ENCODE peak calls at places on chromosomes 3 and 15, in six cellular contexts. One of them, this sample, is unnamed.

GRCh38 chr3:64033033-64033432 is 9.7 kb upstream of the PSMD6 start:
- DNase-seq in HFF-Myc: no peak
- DNase-seq in GM20000: no peak
- DNase-seq in heart right ventricle: no peak
- DNase-seq in coronary artery: no peak
- DNase-seq in transverse colon: no peak
- DNase-seq in this sample: no peak

GRCh38 chr3:186605078-186605477 is 7.8 kb upstream of the AHSG start:
- DNase-seq in coronary artery: no peak
- DNase-seq in HFF-Myc: no peak
- DNase-seq in transverse colon: no peak
- DNase-seq in heart right ventricle: no peak
- DNase-seq in GM20000: no peak
- DNase-seq in this sample: no peak

GRCh38 chr3:45143673-45144670 is 2.2 kb downstream of the CDCP1 start:
- DNase-seq in heart right ventricle: no peak
- DNase-seq in GM20000: peak
- DNase-seq in coronary artery: no peak
- DNase-seq in transverse colon: no peak
- DNase-seq in HFF-Myc: no peak
- DNase-seq in this sample: no peak

GRCh38 chr3:42511196-42511595 is 8.8 kb downstream of the VIPR1 start:
- DNase-seq in HFF-Myc: no peak
- DNase-seq in GM20000: no peak
- DNase-seq in coronary artery: no peak
- DNase-seq in transverse colon: no peak
- DNase-seq in heart right ventricle: no peak
- DNase-seq in this sample: no peak

GRCh38 chr3:89527736-89528335 is 420.4 kb downstream of the EPHA3 start:
- DNase-seq in heart right ventricle: no peak
- DNase-seq in coronary artery: no peak
- DNase-seq in HFF-Myc: no peak
- DNase-seq in GM20000: no peak
- DNase-seq in transverse colon: no peak
- DNase-seq in this sample: no peak

GRCh38 chr3:159860727-159861126 is 127.9 kb upstream of the IL12A start:
- DNase-seq in transverse colon: no peak
- DNase-seq in HFF-Myc: no peak
- DNase-seq in coronary artery: no peak
- DNase-seq in heart right ventricle: no peak
- DNase-seq in GM20000: no peak
- DNase-seq in this sample: no peak

GRCh38 chr3:148551767-148552260 is 145.9 kb upstream of the AGTR1 start:
- DNase-seq in heart right ventricle: no peak
- DNase-seq in coronary artery: no peak
- DNase-seq in GM20000: no peak
- DNase-seq in HFF-Myc: no peak
- DNase-seq in transverse colon: no peak
- DNase-seq in this sample: no peak

GRCh38 chr15:90545095-90545494 is 15.4 kb downstream of the CRTC3 start:
- DNase-seq in heart right ventricle: no peak
- DNase-seq in HFF-Myc: no peak
- DNase-seq in coronary artery: no peak
- DNase-seq in transverse colon: no peak
- DNase-seq in GM20000: no peak
- DNase-seq in this sample: no peak

GRCh38 chr3:149180057-149180573 is 41.5 kb downstream of the CP start:
- DNase-seq in coronary artery: peak
- DNase-seq in transverse colon: peak
- DNase-seq in GM20000: no peak
- DNase-seq in heart right ventricle: peak
- DNase-seq in HFF-Myc: peak
- DNase-seq in this sample: no peak

GRCh38 chr15:43792761-43793493 is 807 bp downstream of the SERF2 start:
- DNase-seq in GM20000: no peak
- DNase-seq in coronary artery: no peak
- DNase-seq in heart right ventricle: peak
- DNase-seq in HFF-Myc: no peak
- DNase-seq in transverse colon: peak
- DNase-seq in this sample: no peak

GRCh38 chr3:93924491-93924890 is 49.2 kb downstream of the PROS1 start:
- DNase-seq in HFF-Myc: no peak
- DNase-seq in coronary artery: no peak
- DNase-seq in transverse colon: no peak
- DNase-seq in heart right ventricle: no peak
- DNase-seq in GM20000: no peak
- DNase-seq in this sample: no peak

GRCh38 chr3:138850151-138850550 is 15.4 kb upstream of the PIK3CB start:
- DNase-seq in HFF-Myc: no peak
- DNase-seq in heart right ventricle: no peak
- DNase-seq in GM20000: no peak
- DNase-seq in transverse colon: no peak
- DNase-seq in coronary artery: no peak
- DNase-seq in this sample: no peak

GRCh38 chr15:59294961-59295741 is 77.5 kb downstream of the MYO1E start:
- DNase-seq in coronary artery: no peak
- DNase-seq in HFF-Myc: peak
- DNase-seq in transverse colon: no peak
- DNase-seq in heart right ventricle: no peak
- DNase-seq in GM20000: no peak
- DNase-seq in this sample: no peak

GRCh38 chr3:11007534-11007933 is 15.0 kb downstream of the SLC6A1 start:
- DNase-seq in coronary artery: no peak
- DNase-seq in transverse colon: no peak
- DNase-seq in heart right ventricle: no peak
- DNase-seq in GM20000: no peak
- DNase-seq in HFF-Myc: no peak
- DNase-seq in this sample: no peak

GRCh38 chr15:23035964-23036566 is 3.3 kb downstream of the TUBGCP5 start:
- DNase-seq in GM20000: peak
- DNase-seq in transverse colon: peak
- DNase-seq in heart right ventricle: no peak
- DNase-seq in HFF-Myc: peak
- DNase-seq in coronary artery: no peak
- DNase-seq in this sample: peak

GRCh38 chr3:165206454-165207266 is 10.5 kb upstream of the SLITRK3 start:
- DNase-seq in HFF-Myc: peak
- DNase-seq in coronary artery: peak
- DNase-seq in heart right ventricle: peak
- DNase-seq in GM20000: peak
- DNase-seq in transverse colon: peak
- DNase-seq in this sample: peak

GRCh38 chr3:58679451-58679850 is 12.9 kb upstream of the FAM3D start:
- DNase-seq in heart right ventricle: no peak
- DNase-seq in HFF-Myc: no peak
- DNase-seq in coronary artery: peak
- DNase-seq in GM20000: no peak
- DNase-seq in transverse colon: no peak
- DNase-seq in this sample: no peak

GRCh38 chr3:30492581-30493192 is 113.7 kb upstream of the TGFBR2 start:
- DNase-seq in HFF-Myc: no peak
- DNase-seq in heart right ventricle: no peak
- DNase-seq in GM20000: no peak
- DNase-seq in coronary artery: no peak
- DNase-seq in transverse colon: no peak
- DNase-seq in this sample: no peak

GRCh38 chr3:194300392-194300758 is 50.8 kb downstream of the CPN2 start:
- DNase-seq in HFF-Myc: no peak
- DNase-seq in transverse colon: peak
- DNase-seq in coronary artery: no peak
- DNase-seq in heart right ventricle: peak
- DNase-seq in GM20000: no peak
- DNase-seq in this sample: no peak

GRCh38 chr3:34782876-34783275 is 856.4 kb upstream of the ARPP21 start:
- DNase-seq in heart right ventricle: no peak
- DNase-seq in coronary artery: no peak
- DNase-seq in HFF-Myc: no peak
- DNase-seq in GM20000: no peak
- DNase-seq in transverse colon: no peak
- DNase-seq in this sample: no peak

GRCh38 chr3:149401215-149401925 is 23.9 kb upstream of the TM4SF1 start:
- DNase-seq in GM20000: no peak
- DNase-seq in coronary artery: no peak
- DNase-seq in heart right ventricle: no peak
- DNase-seq in HFF-Myc: no peak
- DNase-seq in transverse colon: no peak
- DNase-seq in this sample: no peak

GRCh38 chr15:40323953-40324937 is 753 bp downstream of the INAFM2 start:
- DNase-seq in coronary artery: no peak
- DNase-seq in HFF-Myc: no peak
- DNase-seq in heart right ventricle: peak
- DNase-seq in transverse colon: no peak
- DNase-seq in GM20000: no peak
- DNase-seq in this sample: no peak

GRCh38 chr3:50167069-50167781 is 12.1 kb downstream of the SEMA3F start:
- DNase-seq in GM20000: no peak
- DNase-seq in coronary artery: no peak
- DNase-seq in transverse colon: peak
- DNase-seq in heart right ventricle: no peak
- DNase-seq in HFF-Myc: no peak
- DNase-seq in this sample: no peak

GRCh38 chr15:81400640-81401236 is 26.7 kb upstream of the TMC3 start:
- DNase-seq in heart right ventricle: no peak
- DNase-seq in transverse colon: no peak
- DNase-seq in coronary artery: no peak
- DNase-seq in HFF-Myc: peak
- DNase-seq in GM20000: peak
- DNase-seq in this sample: no peak

GRCh38 chr3:187112934-187113793 is 26.1 kb downstream of the RPL39L start:
- DNase-seq in coronary artery: no peak
- DNase-seq in GM20000: no peak
- DNase-seq in HFF-Myc: no peak
- DNase-seq in transverse colon: no peak
- DNase-seq in heart right ventricle: no peak
- DNase-seq in this sample: no peak

GRCh38 chr15:36558921-36559320 is 20.5 kb upstream of the CDIN1 start:
- DNase-seq in GM20000: no peak
- DNase-seq in heart right ventricle: no peak
- DNase-seq in HFF-Myc: no peak
- DNase-seq in transverse colon: no peak
- DNase-seq in coronary artery: no peak
- DNase-seq in this sample: no peak

GRCh38 chr15:66504563-66505429 is at the start of the genes RPL4 and ZWILCH:
- DNase-seq in coronary artery: peak
- DNase-seq in HFF-Myc: peak
- DNase-seq in GM20000: peak
- DNase-seq in transverse colon: peak
- DNase-seq in heart right ventricle: peak
- DNase-seq in this sample: peak

DNA sequence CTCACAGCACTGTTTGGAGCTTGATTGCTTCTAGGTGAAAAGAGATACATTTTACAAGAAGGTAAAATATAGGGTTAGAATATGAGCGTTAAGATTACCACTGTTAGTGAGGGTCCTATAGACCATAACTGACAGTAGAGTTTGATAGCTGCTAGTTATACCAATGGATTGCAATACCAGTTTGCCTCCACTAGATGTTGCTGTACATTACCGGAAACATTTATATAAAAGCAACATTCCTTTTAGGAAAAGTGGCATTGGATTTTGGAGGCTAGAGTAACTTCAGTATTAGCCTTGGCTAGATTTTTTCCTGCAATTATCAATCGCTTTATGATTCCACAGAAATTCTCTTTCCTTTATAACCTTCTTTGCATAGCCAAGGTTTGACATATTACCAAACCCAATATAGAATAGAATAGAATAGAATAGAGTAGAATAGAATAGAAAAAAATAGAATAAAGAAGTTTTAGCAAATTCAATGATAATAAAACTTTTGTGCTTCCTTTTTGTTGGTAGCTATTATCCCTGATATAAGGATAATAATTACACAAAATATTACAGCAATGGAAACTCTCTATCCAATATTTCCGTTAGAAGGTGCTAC is 1093.6 kb upstream of the ALCAM start:
- DNase-seq in transverse colon: no peak
- DNase-seq in GM20000: no peak
- DNase-seq in HFF-Myc: peak
- DNase-seq in heart right ventricle: no peak
- DNase-seq in coronary artery: no peak
- DNase-seq in this sample: no peak
- TF ChIP-seq CTCF in transverse colon: peak
- TF ChIP-seq CTCF in GM20000: peak
- TF ChIP-seq CTCF in HFF-Myc: peak
- TF ChIP-seq CTCF in heart right ventricle: peak
- TF ChIP-seq CTCF in coronary artery: peak
- TF ChIP-seq CTCF in this sample: peak

DNA sequence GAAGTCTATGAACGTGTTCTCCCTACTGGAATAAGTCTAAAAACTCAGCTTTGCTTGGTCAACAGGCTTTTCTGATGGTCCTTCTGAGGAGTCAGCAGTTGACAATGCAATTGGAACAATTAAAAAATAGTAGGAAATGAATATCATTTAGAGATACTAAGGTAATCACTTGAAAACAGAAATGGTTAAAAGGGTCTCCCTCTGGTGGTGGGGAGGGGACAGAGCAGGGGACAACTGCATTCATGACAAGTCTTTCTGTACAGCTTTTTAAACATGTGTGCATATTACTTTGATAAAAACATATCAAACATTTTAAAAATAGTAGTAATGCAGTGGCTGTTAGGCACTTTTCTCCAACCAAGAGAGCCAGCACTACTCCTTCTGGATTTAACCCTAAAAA is 119.9 kb upstream of the FHIT start:
- DNase-seq in HFF-Myc: no peak
- DNase-seq in GM20000: peak
- DNase-seq in coronary artery: no peak
- DNase-seq in heart right ventricle: no peak
- DNase-seq in transverse colon: no peak
- DNase-seq in this sample: no peak
- TF ChIP-seq CTCF in HFF-Myc: peak
- TF ChIP-seq CTCF in GM20000: peak
- TF ChIP-seq CTCF in coronary artery: no peak
- TF ChIP-seq CTCF in heart right ventricle: peak
- TF ChIP-seq CTCF in transverse colon: peak
- TF ChIP-seq CTCF in this sample: peak

GRCh38 chr3:46932455-46933225 is 43.9 kb downstream of the CCDC12 start:
- DNase-seq in transverse colon: no peak
- DNase-seq in HFF-Myc: no peak
- DNase-seq in coronary artery: no peak
- DNase-seq in heart right ventricle: no peak
- DNase-seq in GM20000: no peak
- DNase-seq in this sample: no peak
- TF ChIP-seq CTCF in transverse colon: no peak
- TF ChIP-seq CTCF in HFF-Myc: no peak
- TF ChIP-seq CTCF in coronary artery: no peak
- TF ChIP-seq CTCF in heart right ventricle: no peak
- TF ChIP-seq CTCF in GM20000: no peak
- TF ChIP-seq CTCF in this sample: no peak

DNA sequence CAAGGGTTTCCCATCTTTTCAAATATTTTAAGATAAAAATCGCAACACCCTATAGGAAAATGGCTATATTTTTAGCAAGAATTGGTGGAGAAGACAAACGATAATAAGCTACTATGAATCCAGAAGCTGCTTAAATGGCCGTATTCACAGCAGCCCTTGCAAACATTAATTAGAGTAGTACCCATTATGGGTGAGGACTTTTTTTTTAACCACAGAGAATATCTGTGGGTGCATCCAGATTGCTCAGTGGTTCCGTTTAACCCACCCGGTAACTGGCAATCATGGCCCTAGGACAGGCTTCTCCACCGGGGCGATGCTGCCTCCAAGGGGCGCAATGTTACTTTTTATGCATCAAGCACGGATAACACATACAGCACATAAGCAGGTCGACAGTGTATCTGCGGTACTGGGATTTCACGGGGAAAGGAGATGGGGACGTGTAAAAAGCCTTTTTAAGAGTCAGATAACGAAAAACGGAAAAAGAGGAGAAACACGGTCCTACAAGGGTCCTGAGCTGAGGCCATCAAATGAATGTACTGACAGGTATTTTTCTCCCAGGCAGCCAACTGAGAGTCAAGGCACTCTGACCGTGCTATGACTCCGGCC is 968 bp upstream of the TMEM266 start:
- DNase-seq in coronary artery: no peak
- DNase-seq in transverse colon: no peak
- DNase-seq in heart right ventricle: no peak
- DNase-seq in HFF-Myc: no peak
- DNase-seq in GM20000: peak
- DNase-seq in this sample: no peak
- TF ChIP-seq CTCF in coronary artery: no peak
- TF ChIP-seq CTCF in transverse colon: no peak
- TF ChIP-seq CTCF in heart right ventricle: no peak
- TF ChIP-seq CTCF in HFF-Myc: peak
- TF ChIP-seq CTCF in GM20000: peak
- TF ChIP-seq CTCF in this sample: no peak

This sample was measured in osteocyte.